ENCODE peak calls at places on chromosomes 12 and 14, in seven cellular contexts. Y is mucosa of descending colon, Q is OCI-LY7, D is Panc1, R is upper lobe of right lung, Z is left lung, V is prostate gland. G is an unnamed sample.

GRCh38 chr14:24888532-24888931 is 161.4 kb downstream of the STXBP6 start:
- DNase-seq in R (no peak), V (no peak), Z (no peak), Q (no peak), Y (no peak), D (no peak), G (no peak)

GRCh38 chr12:92696240-92696639 is 6.5 kb upstream of the PLEKHG7 start:
- DNase-seq in V (no peak), D (no peak), R (no peak), Y (peak; percentile 6), Q (no peak), Z (no peak), G (no peak)

GRCh38 chr12:59929091-59929490 is 333.3 kb downstream of the SLC16A7 start:
- DNase-seq in R (no peak), Y (no peak), Q (no peak), V (no peak), Z (no peak), D (no peak), G (no peak)

GRCh38 chr12:96520767-96521166 is 31.4 kb downstream of the CFAP54 start:
- DNase-seq in Z (no peak), R (no peak), D (no peak), Y (no peak), Q (no peak), V (no peak), G (no peak)

GRCh38 chr14:57987051-57987450 is 121.2 kb upstream of the SLC35F4 start:
- DNase-seq in Z (no peak), Y (no peak), Q (no peak), R (no peak), V (no peak), D (no peak), G (no peak)

GRCh38 chr12:3600039-3600720 is 109.2 kb downstream of the PRMT8 start:
- DNase-seq in Z (no peak), V (no peak), Y (no peak), R (no peak), D (no peak), Q (no peak), G (no peak)

GRCh38 chr12:26032719-26033241 is 74.3 kb downstream of the RASSF8 start:
- DNase-seq in R (no peak), Y (peak; percentile 42), V (no peak), D (no peak), Q (no peak), Z (no peak), G (no peak)

GRCh38 chr14:51844482-51844881 is 15.9 kb upstream of the GNG2 start:
- DNase-seq in R (no peak), D (no peak), Z (no peak), Q (peak; percentile 81), V (no peak), Y (no peak), G (no peak)

GRCh38 chr14:102591372-102591943 is 991 bp upstream of the RCOR1 start:
- DNase-seq in Z (peak; percentile 80), Y (peak; percentile 54), Q (peak; percentile 66), V (peak; percentile 14), D (no peak), R (peak; percentile 76), G (peak; percentile 27)

GRCh38 chr12:57475271-57476161 is 4.2 kb downstream of the ARHGAP9 start:
- DNase-seq in Y (no peak), Z (peak; percentile 86), Q (no peak), V (no peak), R (peak; percentile 71), D (no peak), G (no peak)

GRCh38 chr12:128075332-128075731 is 191.6 kb upstream of the TMEM132C start:
- DNase-seq in D (no peak), V (no peak), Q (no peak), Z (no peak), R (no peak), Y (no peak), G (no peak)

GRCh38 chr12:121383601-121384019 is 16.3 kb upstream of the RNF34 start:
- DNase-seq in Z (no peak), V (no peak), D (no peak), R (no peak), Y (no peak), Q (no peak), G (no peak)

GRCh38 chr14:79281244-79282199 is 929.8 kb downstream of the DIO2 start:
- DNase-seq in Y (no peak), R (no peak), Z (no peak), V (no peak), D (no peak), Q (no peak), G (no peak)

GRCh38 chr14:76870146-76870545 is 43.9 kb downstream of the LRRC74A start:
- DNase-seq in R (no peak), Y (no peak), Q (no peak), D (no peak), Z (no peak), V (no peak), G (no peak)

GRCh38 chr14:23653046-23653445 is 16.9 kb downstream of the DHRS2 start:
- DNase-seq in Q (no peak), Z (no peak), D (no peak), R (no peak), V (no peak), Y (no peak), G (no peak)

GRCh38 chr14:30710870-30711269 is 88.8 kb downstream of the SCFD1 start:
- DNase-seq in D (no peak), V (no peak), Z (no peak), Y (no peak), Q (no peak), R (no peak), G (no peak)

GRCh38 chr12:78871566-78871965 is 7.0 kb downstream of the SYT1 start:
- DNase-seq in D (no peak), R (no peak), Z (no peak), Y (no peak), V (no peak), Q (no peak), G (no peak)

GRCh38 chr14:66163023-66163422 is 323.1 kb upstream of the CCDC196 start:
- DNase-seq in D (no peak), R (no peak), V (no peak), Z (no peak), Y (no peak), Q (no peak), G (no peak)

GRCh38 chr12:5022465-5023061 is 21.1 kb upstream of the KCNA5 start:
- DNase-seq in Z (peak; percentile 82), R (no peak), Q (peak; percentile 65), D (peak; percentile 28), V (peak; percentile 46), Y (peak; percentile 26), G (no peak)

GRCh38 chr12:80364056-80364455 is 80.0 kb upstream of the PTPRQ start:
- DNase-seq in Q (no peak), Z (no peak), R (no peak), V (no peak), D (no peak), Y (no peak), G (no peak)

GRCh38 chr12:45214739-45215418 is 1.0 kb upstream of the ANO6 start:
- DNase-seq in R (no peak), V (no peak), Q (no peak), D (no peak), Y (no peak), Z (no peak), G (no peak)

GRCh38 chr12:126874427-126875026 is 1392.4 kb upstream of the TMEM132C start:
- DNase-seq in R (peak; percentile 79), V (no peak), Z (peak; percentile 85), Y (peak; percentile 70), D (peak; percentile 22), Q (peak; percentile 60), G (no peak)
- TF ChIP-seq CTCF in R (peak; percentile 91), V (peak; percentile 23), Z (peak; percentile 83), Y (peak; percentile 78), D (peak; percentile 91), Q (peak; percentile 90), G (peak; percentile 57)

DNA sequence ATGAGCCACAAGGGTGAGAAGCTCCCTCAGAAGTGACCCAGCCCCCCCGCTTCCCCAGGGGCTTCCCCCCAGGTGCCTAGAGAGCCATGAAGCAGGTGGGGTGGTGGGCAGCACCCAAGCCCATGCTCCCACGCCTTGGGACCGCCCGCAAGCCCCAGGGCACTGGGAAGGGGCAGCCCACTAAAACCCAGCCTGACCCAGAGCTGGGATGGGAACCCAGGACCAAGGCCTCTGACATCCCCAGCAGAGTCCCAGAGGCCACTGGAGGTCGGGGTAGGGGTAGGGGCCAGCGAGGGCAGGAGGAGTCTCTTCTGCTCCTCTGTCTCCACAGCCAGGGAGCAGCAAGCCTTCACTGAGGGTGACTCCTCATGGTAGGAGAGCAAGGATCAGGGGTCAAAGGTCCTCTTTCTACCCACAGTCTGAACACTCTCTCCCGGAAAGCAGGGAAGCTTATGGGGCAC is 86.5 kb upstream of the ZFP36L1 start:
- DNase-seq in R (no peak), Q (no peak), V (no peak), Y (no peak), D (no peak), Z (no peak), G (no peak)
- H3K36me3 ChIP-seq in R (peaks cover 99% of the 10 kb centered on the region), Q (no peaks in the 10 kb centered on the region), V (peaks cover 19% of the 10 kb centered on the region), Y (peaks cover 3% of the 10 kb centered on the region), D (peaks cover 13% of the 10 kb centered on the region), Z (no peaks in the 10 kb centered on the region), G (peaks cover 11% of the 10 kb centered on the region)

DNA sequence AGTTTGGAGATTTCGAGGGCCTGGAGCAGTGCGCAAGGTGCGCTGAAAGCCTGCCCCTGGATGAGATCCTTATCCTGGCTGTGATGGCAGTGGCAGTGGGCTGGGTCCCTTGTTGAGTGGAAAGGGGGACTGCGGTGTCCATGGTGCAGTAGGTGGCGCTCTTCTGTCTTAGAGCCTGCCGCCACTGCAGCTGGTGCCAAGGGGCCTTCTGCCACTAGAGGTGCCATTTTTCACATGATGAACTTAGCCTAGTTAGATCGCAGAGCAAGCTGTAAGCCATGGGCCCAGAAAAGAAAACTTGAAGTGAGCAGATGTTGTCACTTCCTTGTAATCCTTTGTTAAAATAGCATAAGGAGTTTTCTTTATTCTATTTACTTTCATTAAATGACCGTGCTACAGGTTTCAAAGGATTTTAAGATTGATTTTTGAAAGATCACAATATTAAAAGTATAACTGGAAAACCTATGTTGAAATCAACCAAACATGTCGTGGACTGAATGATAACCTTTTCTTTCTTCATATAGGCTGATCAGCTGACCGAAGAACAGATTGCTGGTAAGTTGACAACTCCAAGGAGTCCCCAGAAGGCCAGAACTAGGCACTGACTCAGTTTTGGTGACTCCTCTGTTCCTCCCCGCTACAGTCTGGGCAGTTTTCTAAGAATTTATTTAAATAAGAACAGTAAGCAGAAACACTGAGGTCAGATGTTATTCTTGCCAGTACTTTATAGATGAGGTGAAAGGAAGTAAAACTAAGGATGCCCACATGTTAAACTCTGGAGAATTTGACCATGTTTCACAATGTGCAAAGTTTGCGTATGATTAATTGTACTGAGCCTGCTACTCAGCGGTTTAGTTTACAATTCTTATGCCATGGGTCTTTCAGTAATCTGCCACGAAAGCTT is 3.0 kb downstream of the CALM1 start:
- DNase-seq in Q (peak; percentile 93), Z (peak; percentile 92), V (peak; percentile 95), R (peak; percentile 91), Y (peak; percentile 97), D (peak; percentile 73), G (peak; percentile 85)
- TF ChIP-seq CTCF in Q (peak; percentile 100), Z (peak; percentile 100), V (peak; percentile 97), R (peak; percentile 100), Y (peak; percentile 98), D (peak; percentile 98), G (peak; percentile 99)

GRCh38 chr12:51055060-51055459 is 6.9 kb downstream of the LETMD1 start:
- DNase-seq in Z (no peak), Y (no peak), V (no peak), Q (no peak), D (no peak), R (no peak), G (no peak)
- H3K36me3 ChIP-seq in Z (no peaks in the 10 kb centered on the region), Y (no peaks in the 10 kb centered on the region), V (peaks cover 5% of the 10 kb centered on the region), Q (peaks cover 89% of the 10 kb centered on the region), D (peaks cover 11% of the 10 kb centered on the region), R (peaks cover 93% of the 10 kb centered on the region), G (peaks cover 3% of the 10 kb centered on the region)